ENCODE peak calls at places on chromosome 2, in ten cellular contexts. B is omental fat pad; A is cardiac septum; Y is posterior cingulate gyrus; D is astrocyte; F is naive thymus-derived CD8-positive, alpha-beta T cell; N is brain microvascular endothelial cell; Z is HCEC 1CT; T is D721Med; M is epithelial cell of esophagus. G is an unnamed sample.

GRCh38 chr2:10919776-10920606 is 8.3 kb downstream of the KCNF1 start:
- DNase-seq in F (no peak), N (no peak), Z (no peak), D (no peak), M (no peak), A (no peak), B (no peak), Y (peak; percentile 88), T (no peak), G (no peak)

GRCh38 chr2:175576875-175577274 is 395.4 kb upstream of the ATP5MC3 start:
- DNase-seq in M (no peak), Z (no peak), B (no peak), N (no peak), D (no peak), F (no peak), A (no peak), Y (no peak), T (no peak), G (no peak)

GRCh38 chr2:139963863-139964355 is 1183.7 kb upstream of the NXPH2 start:
- DNase-seq in M (no peak), T (no peak), N (no peak), F (no peak), Z (no peak), Y (no peak), D (no peak), B (no peak), A (no peak), G (no peak)

GRCh38 chr2:38074047-38074774 is 1.7 kb downstream of the CYP1B1 start:
- DNase-seq in Y (no peak), T (no peak), M (no peak), Z (no peak), F (no peak), N (no peak), A (no peak), D (no peak), B (no peak), G (no peak)

GRCh38 chr2:3463156-3463835 is 56.0 kb downstream of the ADI1 start:
- DNase-seq in Y (peak; percentile 65), Z (no peak), B (no peak), N (no peak), F (no peak), T (no peak), D (no peak), M (no peak), A (peak; percentile 24), G (no peak)

GRCh38 chr2:120845281-120845680 is 109.6 kb downstream of the GLI2 start:
- DNase-seq in Z (no peak), N (no peak), T (no peak), M (no peak), B (no peak), A (no peak), D (no peak), Y (peak; percentile 77), F (no peak), G (no peak)

GRCh38 chr2:164485541-164485940 is 135.7 kb downstream of the GRB14 start:
- DNase-seq in N (peak; percentile 44), M (no peak), T (no peak), D (peak; percentile 56), Z (no peak), B (no peak), A (no peak), F (no peak), Y (no peak), G (peak; percentile 13)

GRCh38 chr2:171763602-171764001 is 76.3 kb downstream of the DYNC1I2 start:
- DNase-seq in B (no peak), D (no peak), N (peak; percentile 11), M (peak; percentile 60), Y (no peak), Z (peak; percentile 6), T (no peak), F (no peak), A (no peak), G (peak; percentile 43)

GRCh38 chr2:199602271-199602895 is 144.6 kb upstream of the SATB2 start:
- DNase-seq in Y (peak; percentile 79), M (peak; percentile 2), F (no peak), A (no peak), B (no peak), T (no peak), N (no peak), Z (peak; percentile 40), D (no peak), G (peak; percentile 6)

GRCh38 chr2:52934354-52934898 is 833.2 kb upstream of the CHAC2 start:
- DNase-seq in M (peak; percentile 81), T (no peak), N (peak; percentile 45), D (peak; percentile 92), A (no peak), Y (no peak), Z (peak; percentile 55), B (no peak), F (no peak), G (peak; percentile 89)

GRCh38 chr2:32926708-32927084 is 20.1 kb upstream of the LTBP1 start:
- DNase-seq in N (peak; percentile 27), B (no peak), D (peak; percentile 39), F (no peak), Z (no peak), T (no peak), M (no peak), A (no peak), Y (no peak), G (peak; percentile 23)

GRCh38 chr2:239377591-239377990 is 23.2 kb downstream of the HDAC4 start:
- DNase-seq in M (no peak), F (no peak), B (no peak), Z (no peak), N (no peak), Y (no peak), A (peak; percentile 67), T (no peak), D (no peak), G (no peak)

GRCh38 chr2:234249873-234250272 is 199.4 kb downstream of the SPP2 start:
- DNase-seq in A (no peak), D (peak; percentile 91), Z (peak; percentile 77), Y (no peak), N (peak; percentile 54), B (no peak), M (peak; percentile 93), T (no peak), F (no peak), G (peak; percentile 99)

GRCh38 chr2:75606851-75607798 is 39.5 kb upstream of the MRPL19 start:
- DNase-seq in T (no peak), D (peak; percentile 98), A (no peak), Y (no peak), F (no peak), Z (peak; percentile 65), B (no peak), M (peak; percentile 83), N (peak; percentile 83), G (peak; percentile 94)

GRCh38 chr2:231957913-231958763 is 3.4 kb upstream of the DIS3L2 start:
- DNase-seq in Z (no peak), Y (no peak), B (no peak), N (no peak), A (no peak), M (peak; percentile 39), T (no peak), D (no peak), F (no peak), G (no peak)

GRCh38 chr2:9139491-9140443 is 66.8 kb upstream of the ASAP2 start:
- DNase-seq in F (peak; percentile 33), Z (peak; percentile 41), A (peak; percentile 91), N (peak; percentile 59), Y (peak; percentile 97), T (peak; percentile 80), D (no peak), B (peak; percentile 64), M (peak; percentile 70), G (no peak)

GRCh38 chr2:25948437-25948836 is 33.9 kb downstream of the KIF3C start:
- DNase-seq in D (no peak), F (no peak), N (no peak), Z (no peak), T (no peak), M (no peak), Y (peak; percentile 2), A (no peak), B (no peak), G (no peak)

GRCh38 chr2:71665168-71666093 is 212.1 kb downstream of the DYSF start:
- DNase-seq in N (no peak), Y (peak; percentile 61), F (no peak), T (no peak), A (no peak), M (no peak), D (no peak), Z (no peak), B (no peak), G (no peak)

GRCh38 chr2:202032841-202033316 is 776 bp upstream of the FZD7 start:
- DNase-seq in D (no peak), T (no peak), M (peak; percentile 51), B (no peak), Z (peak; percentile 75), Y (no peak), F (peak; percentile 30), A (peak; percentile 80), N (peak; percentile 16), G (no peak)

GRCh38 chr2:42224422-42225067 is 55.4 kb downstream of the EML4 start:
- DNase-seq in Z (no peak), D (no peak), M (no peak), F (no peak), A (no peak), B (no peak), Y (no peak), N (no peak), T (no peak), G (no peak)

GRCh38 chr2:228875152-228875875 is 395.8 kb downstream of the PID1 start:
- DNase-seq in A (no peak), M (no peak), D (peak; percentile 18), B (no peak), Y (no peak), F (no peak), N (peak; percentile 36), Z (no peak), T (no peak), G (peak; percentile 0)

GRCh38 chr2:54587439-54588016 is 131.4 kb downstream of the SPTBN1 start:
- DNase-seq in D (no peak), F (no peak), N (no peak), Y (no peak), Z (no peak), T (no peak), M (no peak), B (no peak), A (no peak), G (no peak)

GRCh38 chr2:18311413-18311812 is 249.0 kb downstream of the RDH14 start:
- DNase-seq in M (peak; percentile 19), T (no peak), B (no peak), N (no peak), D (peak; percentile 69), Y (no peak), A (no peak), Z (no peak), F (no peak), G (peak; percentile 97)

GRCh38 chr2:88933980-88934379 is 242.5 kb downstream of the RPIA start:
- DNase-seq in T (no peak), F (no peak), Y (no peak), M (peak; percentile 12), B (no peak), N (peak; percentile 12), Z (no peak), D (no peak), A (no peak), G (peak; percentile 59)

GRCh38 chr2:71710367-71710766 is 257.0 kb downstream of the DYSF start:
- DNase-seq in A (no peak), M (no peak), Y (peak; percentile 47), F (no peak), Z (no peak), B (no peak), T (no peak), N (no peak), D (no peak), G (no peak)

GRCh38 chr2:70977605-70978205 is 725 bp upstream of the ANKRD53 start:
- DNase-seq in Z (peak; percentile 83), N (peak; percentile 72), B (peak; percentile 82), F (no peak), D (peak; percentile 81), T (no peak), Y (peak; percentile 62), M (peak; percentile 94), A (peak; percentile 63), G (peak; percentile 88)

GRCh38 chr2:15640784-15641183 is 49.1 kb downstream of the DDX1 start:
- DNase-seq in F (no peak), B (no peak), M (no peak), N (no peak), Z (no peak), A (no peak), D (no peak), Y (no peak), T (no peak), G (no peak)

GRCh38 chr2:72222829-72223564 is 75.3 kb upstream of the CYP26B1 start:
- DNase-seq in F (no peak), N (peak; percentile 63), D (peak; percentile 93), B (no peak), M (no peak), T (no peak), Z (peak; percentile 79), A (no peak), Y (no peak), G (no peak)

G was measured in renal cortical epithelial cell.